ENCODE peak calls at places on chromosomes 13 and 19, in ten cellular contexts. M is psoas muscle, N is fibroblast of lung, B is uterus, I is H1, Z is AG09319, D is mammary epithelial cell, J is AG09309, X is fibroblast of pulmonary artery, G is tibial artery. E is an unnamed sample.

GRCh38 chr19:33953592-33953991 is 156.9 kb downstream of the KCTD15 start:
- DNase-seq in B (no peak), N (no peak), I (no peak), X (peak; percentile 3), M (no peak), J (no peak), G (no peak), D (no peak), Z (no peak), E (no peak)

GRCh38 chr19:10881403-10882107 is 10.2 kb downstream of the CARM1 start:
- DNase-seq in X (no peak), G (no peak), D (no peak), B (no peak), Z (no peak), I (no peak), J (no peak), N (no peak), M (no peak), E (no peak)

GRCh38 chr13:100648354-100648753 is 26.2 kb downstream of the TMTC4 start:
- DNase-seq in I (no peak), B (no peak), M (no peak), D (no peak), X (peak; percentile 21), G (no peak), N (no peak), Z (no peak), J (no peak), E (no peak)

GRCh38 chr13:105952233-105952767 is 583.2 kb downstream of the EFNB2 start:
- DNase-seq in I (no peak), J (no peak), G (no peak), X (no peak), Z (no peak), N (no peak), D (no peak), M (no peak), B (no peak), E (no peak)

GRCh38 chr19:3678188-3678587 is 22.1 kb downstream of the PIP5K1C start:
- DNase-seq in B (no peak), I (no peak), Z (no peak), G (no peak), N (no peak), M (no peak), D (no peak), X (no peak), J (no peak), E (no peak)

GRCh38 chr13:45367358-45367757 is 26.4 kb upstream of the TPT1 start:
- DNase-seq in G (peak; percentile 59), Z (peak; percentile 60), N (peak; percentile 94), X (peak; percentile 79), D (peak; percentile 99), M (no peak), B (peak; percentile 52), I (peak; percentile 66), J (peak; percentile 60), E (peak; percentile 98)

GRCh38 chr19:45717983-45718650 is 12.6 kb downstream of the FBXO46 start:
- DNase-seq in Z (no peak), D (no peak), G (no peak), J (no peak), I (no peak), M (no peak), B (no peak), N (no peak), X (no peak), E (no peak)

GRCh38 chr13:61029064-61029463 is 386.6 kb downstream of the PCDH20 start:
- DNase-seq in G (no peak), B (no peak), N (no peak), Z (no peak), I (no peak), J (no peak), D (no peak), X (no peak), M (no peak), E (no peak)

GRCh38 chr13:102138635-102139225 is 263.1 kb downstream of the FGF14 start:
- DNase-seq in Z (no peak), X (no peak), I (no peak), M (no peak), G (no peak), J (no peak), N (no peak), D (no peak), B (no peak), E (peak; percentile 7)

GRCh38 chr19:17829855-17830566 is 8.7 kb upstream of the INSL3 start:
- DNase-seq in N (peak; percentile 53), G (no peak), X (peak; percentile 29), J (no peak), B (no peak), D (no peak), Z (no peak), M (no peak), I (peak; percentile 89), E (no peak)

GRCh38 chr13:72651196-72651595 is 76.2 kb downstream of the MZT1 start:
- DNase-seq in Z (no peak), J (no peak), G (no peak), D (no peak), M (no peak), N (peak; percentile 15), B (no peak), X (peak; percentile 5), I (no peak), E (peak; percentile 24)

GRCh38 chr13:44317752-44318550 is 55.7 kb upstream of the SERP2 start:
- DNase-seq in G (no peak), Z (no peak), M (no peak), I (no peak), B (no peak), J (no peak), N (peak; percentile 89), X (no peak), D (peak; percentile 24), E (no peak)

GRCh38 chr19:5621945-5622464 is 571 bp downstream of the SAFB2 start:
- DNase-seq in I (no peak), Z (no peak), J (no peak), D (no peak), X (no peak), G (peak; percentile 27), N (no peak), B (peak; percentile 38), M (peak; percentile 62), E (no peak)

GRCh38 chr13:93147946-93148345 is 78.7 kb upstream of the GPC6 start:
- DNase-seq in D (peak; percentile 14), G (no peak), M (no peak), N (peak; percentile 83), I (no peak), Z (no peak), X (no peak), J (no peak), B (no peak), E (no peak)

GRCh38 chr19:3338541-3339181 is 27.7 kb upstream of the NFIC start:
- DNase-seq in G (peak; percentile 56), Z (no peak), B (no peak), X (no peak), N (no peak), I (no peak), J (no peak), M (no peak), D (no peak), E (no peak)

GRCh38 chr19:18433735-18434398 is 4.1 kb downstream of the ISYNA1 start:
- DNase-seq in D (no peak), I (no peak), M (peak; percentile 60), X (no peak), J (no peak), B (peak; percentile 50), N (no peak), Z (no peak), G (no peak), E (no peak)

GRCh38 chr13:97280478-97280877 is 58.3 kb downstream of the MBNL2 start:
- DNase-seq in Z (no peak), N (peak; percentile 52), X (no peak), J (no peak), M (no peak), B (no peak), D (no peak), I (no peak), G (no peak), E (no peak)

GRCh38 chr19:294341-294818 is 3.2 kb upstream of the PLPP2 start:
- DNase-seq in G (no peak), N (no peak), Z (no peak), D (no peak), X (peak; percentile 23), M (peak; percentile 38), J (no peak), I (no peak), B (peak; percentile 58), E (no peak)

GRCh38 chr19:5623397-5624153 is 692 bp downstream of the SAFB start:
- DNase-seq in N (no peak), Z (no peak), J (no peak), I (no peak), D (no peak), X (no peak), B (peak; percentile 20), M (no peak), G (no peak), E (no peak)

GRCh38 chr13:113805431-113806103 is 46.5 kb downstream of the TMEM255B start:
- DNase-seq in G (no peak), I (no peak), M (peak; percentile 36), D (no peak), N (no peak), B (no peak), X (no peak), Z (no peak), J (no peak), E (no peak)
- TF ChIP-seq CTCF in G (no peak), I (no peak), M (no peak), D (no peak), N (no peak), B (no peak), X (no peak), Z (no peak), J (no peak), E (no peak)

GRCh38 chr13:77387607-77388200 is 60.8 kb upstream of the MYCBP2 start:
- DNase-seq in B (no peak), I (no peak), N (no peak), G (peak; percentile 42), M (no peak), D (no peak), X (no peak), Z (no peak), J (no peak), E (no peak)
- TF ChIP-seq CTCF in B (no peak), I (no peak), N (no peak), G (no peak), M (no peak), D (no peak), X (no peak), Z (no peak), J (no peak), E (no peak)

GRCh38 chr13:73940098-73940497 is 194.1 kb downstream of the KLF12 start:
- DNase-seq in D (no peak), G (no peak), I (no peak), N (no peak), X (no peak), M (no peak), Z (no peak), B (no peak), J (no peak), E (no peak)
- TF ChIP-seq CTCF in D (no peak), G (no peak), I (peak; percentile 14), N (no peak), X (no peak), M (no peak), Z (no peak), B (no peak), J (no peak), E (no peak)

DNA sequence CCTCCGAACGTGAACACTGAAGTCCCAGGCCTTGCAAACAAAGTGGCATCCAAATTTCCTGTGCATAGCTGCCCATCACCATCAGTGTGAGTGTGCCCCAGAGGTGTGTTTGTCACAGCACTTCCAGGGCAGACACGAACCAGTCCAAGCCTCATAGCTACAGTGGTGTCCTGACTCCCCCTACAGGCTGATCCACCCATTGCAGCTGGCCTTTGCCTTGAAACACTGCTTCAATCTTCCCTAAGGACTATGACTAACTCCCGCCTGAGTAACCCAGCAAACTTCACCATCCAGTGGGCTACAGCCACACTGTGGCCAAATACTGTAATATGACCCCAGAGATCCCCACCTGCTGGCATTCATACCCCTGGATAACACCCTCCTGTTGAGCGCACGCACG is 3.9 kb downstream of the ZNF266 start:
- DNase-seq in Z (no peak), N (no peak), B (no peak), M (no peak), D (no peak), G (no peak), I (peak; percentile 80), J (no peak), X (no peak), E (no peak)
- TF ChIP-seq CTCF in Z (peak; percentile 50), N (peak; percentile 54), B (no peak), M (peak; percentile 28), D (peak; percentile 52), G (no peak), I (peak; percentile 93), J (peak; percentile 52), X (peak; percentile 30), E (peak; percentile 52)

E was measured in foreskin keratinocyte.